ENCODE peak calls at places on chromosomes 13 and 19, in four cellular contexts. J is K562, Y is GM12878, S is HL-60. P is an unnamed sample.

GRCh38 chr13:25923217-25924085 is 128.4 kb downstream of the SHISA2 start:
- DNase-seq in J (no peak), Y (no peak), S (peak), P (no peak)

GRCh38 chr19:10568444-10568825 is 344 bp downstream of the CDKN2D start:
- DNase-seq in J (no peak), Y (no peak), S (no peak), P (no peak)

GRCh38 chr13:33150146-33150545 is 133.9 kb downstream of the KL start:
- DNase-seq in J (no peak), Y (no peak), S (no peak), P (no peak)

GRCh38 chr13:27997904-27998522 is 9.5 kb upstream of the URAD start:
- DNase-seq in J (peak), Y (no peak), S (no peak), P (no peak)

GRCh38 chr13:25901460-25902376 is 150.1 kb downstream of the SHISA2 start:
- DNase-seq in J (no peak), Y (peak), S (no peak), P (no peak)

GRCh38 chr13:24208314-24208713 is 47.8 kb downstream of the SPATA13 start:
- DNase-seq in J (no peak), Y (no peak), S (no peak), P (no peak)

GRCh38 chr19:29326351-29326750 is 113.4 kb upstream of the UQCRFS1 start:
- DNase-seq in J (no peak), Y (no peak), S (no peak), P (no peak)

GRCh38 chr19:47065242-47065641 is 16.8 kb upstream of the TMEM160 start:
- DNase-seq in J (no peak), Y (no peak), S (no peak), P (no peak)

GRCh38 chr19:41321600-41322270 is 11.8 kb downstream of the CCDC97 start:
- DNase-seq in J (peak), Y (no peak), S (no peak), P (no peak)

GRCh38 chr19:4456566-4456842 is 1.1 kb downstream of the UBXN6 start:
- DNase-seq in J (peak), Y (no peak), S (peak), P (peak)

GRCh38 chr13:20331949-20332348 is 99.8 kb upstream of the GJB6 start:
- DNase-seq in J (no peak), Y (no peak), S (no peak), P (no peak)

GRCh38 chr13:24176351-24177101 is 16.0 kb downstream of the SPATA13 start:
- DNase-seq in J (no peak), Y (no peak), S (no peak), P (no peak)

GRCh38 chr13:76210262-76210661 is 574.1 kb downstream of the LMO7 start:
- DNase-seq in J (no peak), Y (no peak), S (no peak), P (no peak)

GRCh38 chr13:48506092-48506701 is 26.7 kb downstream of the RCBTB2 start:
- DNase-seq in J (no peak), Y (no peak), S (no peak), P (no peak)

GRCh38 chr19:58229255-58229639 is 533 bp downstream of the ZNF544 start:
- DNase-seq in J (no peak), Y (no peak), S (no peak), P (no peak)

GRCh38 chr13:97339019-97339988 is 94.7 kb upstream of the RAP2A start:
- DNase-seq in J (no peak), Y (no peak), S (no peak), P (no peak)

GRCh38 chr13:41565221-41565620 is 107.9 kb downstream of the RGCC start:
- DNase-seq in J (no peak), Y (no peak), S (no peak), P (no peak)

GRCh38 chr19:9936151-9937000 is at the start of gene OLFM2:
- DNase-seq in J (peak), Y (no peak), S (no peak), P (no peak)

GRCh38 chr13:20848944-20849343 is 53.6 kb downstream of the XPO4 start:
- DNase-seq in J (no peak), Y (no peak), S (no peak), P (no peak)

DNA sequence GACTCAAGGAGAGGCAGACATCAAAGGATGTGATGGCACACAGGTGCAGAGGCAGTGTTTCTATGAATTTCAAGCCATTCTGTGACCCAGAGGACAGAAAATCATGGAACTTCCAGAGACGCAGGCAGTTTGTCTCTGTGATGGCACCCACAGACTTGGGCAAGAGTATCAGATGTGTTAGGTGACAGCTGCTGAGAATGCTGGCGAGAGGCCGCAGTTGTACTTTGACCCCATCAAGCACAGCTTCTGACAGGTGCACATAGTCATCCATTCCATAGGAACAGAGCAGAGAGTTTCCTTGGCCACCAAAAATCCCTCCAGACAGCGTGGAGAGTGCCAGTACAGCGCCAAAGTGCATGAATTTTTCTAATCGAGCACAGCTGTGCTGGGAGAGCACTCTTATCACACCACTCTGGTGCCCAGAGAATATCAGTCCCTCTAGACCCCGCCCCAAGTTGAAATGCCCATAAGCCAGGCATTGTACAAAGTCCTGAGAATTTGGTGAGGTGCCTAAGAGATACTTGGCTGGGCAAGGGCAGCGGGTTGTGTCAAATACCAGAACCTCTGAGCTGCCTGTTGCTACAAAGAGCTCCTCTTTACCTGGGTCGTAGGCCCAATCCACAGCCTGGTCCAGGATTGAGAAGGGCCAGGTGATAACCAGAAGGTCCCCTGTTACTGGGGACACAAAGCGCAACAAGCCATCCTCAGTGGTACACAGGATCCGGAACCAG is 12.4 kb downstream of the WDR87 start:
- DNase-seq in J (no peak), Y (no peak), S (no peak), P (no peak)
- TF ChIP-seq SPI1 in J (no peak), Y (no peak), S (no peak), P (no peak)

GRCh38 chr13:106262886-106263285 is 272.6 kb downstream of the EFNB2 start:
- DNase-seq in J (no peak), Y (no peak), S (no peak), P (no peak)

GRCh38 chr13:106263801-106264200 is 271.7 kb downstream of the EFNB2 start:
- DNase-seq in J (no peak), Y (no peak), S (no peak), P (no peak)

GRCh38 chr13:106259928-106260327 is 275.5 kb downstream of the EFNB2 start:
- DNase-seq in J (no peak), Y (no peak), S (no peak), P (no peak)

GRCh38 chr13:106260352-106260751 is 275.1 kb downstream of the EFNB2 start:
- DNase-seq in J (no peak), Y (no peak), S (no peak), P (no peak)

GRCh38 chr13:106261450-106261849 is 274.0 kb downstream of the EFNB2 start:
- DNase-seq in J (no peak), Y (no peak), S (no peak), P (no peak)
- TF ChIP-seq POLR2AphosphoS5 in J (no peak), Y (no peak), S (no peak), P (no peak)

GRCh38 chr19:16470541-16470910 is 1.2 kb downstream of the EPS15L1 start:
- DNase-seq in J (no peak), Y (no peak), S (no peak), P (no peak)
- TF ChIP-seq SPI1 in J (no peak), Y (no peak), S (no peak), P (no peak)

GRCh38 chr19:14110650-14111049 is 6.9 kb downstream of the PRKACA start:
- DNase-seq in J (no peak), Y (no peak), S (no peak), P (no peak)

GRCh38 chr19:14105680-14106079 is 11.9 kb downstream of the PRKACA start:
- DNase-seq in J (no peak), Y (no peak), S (no peak), P (no peak)

GRCh38 chr19:14111486-14111885 is 6.1 kb downstream of the PRKACA start:
- DNase-seq in J (no peak), Y (no peak), S (no peak), P (no peak)

GRCh38 chr19:14106840-14107239 is 10.7 kb downstream of the PRKACA start:
- DNase-seq in J (no peak), Y (no peak), S (no peak), P (no peak)

GRCh38 chr19:14107581-14108461 is 9.7 kb downstream of the PRKACA start:
- DNase-seq in J (no peak), Y (no peak), S (no peak), P (no peak)
- TF ChIP-seq POLR2AphosphoS5 in J (no peak), Y (no peak), S (no peak), P (no peak)

DNA sequence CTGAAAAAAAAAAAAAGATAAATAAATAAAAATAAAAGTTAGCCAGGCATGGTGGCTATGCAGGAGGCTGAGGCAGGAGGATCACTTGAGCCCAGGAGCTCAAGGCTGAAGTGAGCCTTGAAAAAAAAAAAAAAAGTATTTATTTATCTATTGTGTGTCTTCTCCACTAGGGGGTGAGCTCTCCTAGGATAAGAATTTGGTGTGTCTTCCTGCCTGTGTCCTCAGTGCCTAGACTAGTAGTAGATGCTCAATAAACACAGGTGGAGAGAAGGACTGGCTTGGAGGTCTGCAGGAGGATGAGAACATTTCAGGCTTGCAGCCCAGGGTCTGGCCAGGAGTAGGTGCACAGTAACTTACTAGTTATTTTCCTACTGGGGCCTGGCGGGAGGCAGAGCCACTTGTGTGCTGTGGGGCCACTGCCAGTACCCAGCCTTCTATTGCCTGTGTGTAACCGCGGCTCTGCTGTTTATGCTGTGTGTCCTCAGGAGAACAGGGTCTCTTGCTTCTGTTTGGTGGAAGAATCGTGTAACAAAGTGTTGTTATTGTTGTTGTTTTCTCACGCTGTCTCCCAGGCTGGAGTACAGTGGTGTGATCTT is 5.4 kb downstream of the LMTK3 start:
- DNase-seq in J (peak), Y (no peak), S (peak), P (no peak)
- TF ChIP-seq SPI1 in J (no peak), Y (no peak), S (no peak), P (no peak)

GRCh38 chr13:75196112-75196855 is 285.7 kb downstream of the TBC1D4 start:
- DNase-seq in J (no peak), Y (no peak), S (no peak), P (no peak)

GRCh38 chr13:75197803-75198202 is 284.2 kb downstream of the TBC1D4 start:
- DNase-seq in J (no peak), Y (no peak), S (no peak), P (no peak)

GRCh38 chr13:75195479-75196111 is 286.4 kb downstream of the TBC1D4 start:
- DNase-seq in J (no peak), Y (no peak), S (no peak), P (no peak)

DNA sequence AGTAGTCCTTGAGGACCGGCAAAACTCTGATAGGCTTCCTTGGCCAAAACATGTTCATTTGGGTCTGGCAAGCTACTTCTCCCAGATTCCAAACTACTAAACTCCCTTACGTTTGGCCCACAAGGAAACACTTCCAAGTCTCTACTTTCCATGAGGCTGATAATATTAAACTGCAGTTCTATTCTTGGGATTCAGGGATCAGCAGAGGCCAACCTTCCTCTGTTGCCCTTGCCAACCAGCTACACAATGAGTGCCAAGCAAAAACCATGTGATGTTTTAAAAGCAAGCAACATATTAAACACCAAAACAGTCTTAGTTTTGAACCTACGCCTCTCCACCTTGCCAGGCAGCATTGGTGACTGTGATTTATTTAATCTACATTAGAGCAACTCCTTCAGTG is 287.3 kb downstream of the TBC1D4 start:
- DNase-seq in J (no peak), Y (no peak), S (no peak), P (no peak)
- TF ChIP-seq POLR2AphosphoS5 in J (no peak), Y (no peak), S (no peak), P (no peak)

P was measured in GM12891.